ENCODE peak calls at places on chromosomes 2 and 18, in four cellular contexts. One of them, this sample, is unnamed.

GRCh38 chr2:86068098-86069047 is 37.3 kb downstream of the POLR1A start:
- DNase-seq in posterior cingulate gyrus: no peak
- DNase-seq in stomach: no peak
- DNase-seq in H9: peak
- DNase-seq in this sample: peak

GRCh38 chr2:140344842-140345241 is 1564.7 kb upstream of the NXPH2 start:
- DNase-seq in stomach: no peak
- DNase-seq in posterior cingulate gyrus: no peak
- DNase-seq in H9: no peak
- DNase-seq in this sample: no peak

GRCh38 chr18:24244698-24245097 is 105.8 kb downstream of the CABYR start:
- DNase-seq in stomach: no peak
- DNase-seq in H9: no peak
- DNase-seq in posterior cingulate gyrus: no peak
- DNase-seq in this sample: no peak

GRCh38 chr2:240325654-240326031 is 109.8 kb upstream of the GPC1 start:
- DNase-seq in stomach: no peak
- DNase-seq in posterior cingulate gyrus: peak
- DNase-seq in H9: no peak
- DNase-seq in this sample: no peak

GRCh38 chr2:226898925-226899324 is 63.1 kb downstream of the RHBDD1 start:
- DNase-seq in stomach: no peak
- DNase-seq in posterior cingulate gyrus: no peak
- DNase-seq in H9: no peak
- DNase-seq in this sample: no peak

GRCh38 chr2:10466801-10467200 is 18.7 kb upstream of the ODC1 start:
- DNase-seq in posterior cingulate gyrus: no peak
- DNase-seq in stomach: no peak
- DNase-seq in H9: no peak
- DNase-seq in this sample: no peak

GRCh38 chr2:113964436-113964835 is 74.5 kb downstream of the ACTR3 start:
- DNase-seq in stomach: no peak
- DNase-seq in posterior cingulate gyrus: no peak
- DNase-seq in H9: no peak
- DNase-seq in this sample: no peak

GRCh38 chr2:142588269-142588668 is 289.2 kb upstream of the KYNU start:
- DNase-seq in posterior cingulate gyrus: no peak
- DNase-seq in stomach: no peak
- DNase-seq in H9: no peak
- DNase-seq in this sample: no peak

GRCh38 chr2:223532161-223532560 is 70.0 kb downstream of the SCG2 start:
- DNase-seq in posterior cingulate gyrus: no peak
- DNase-seq in H9: no peak
- DNase-seq in stomach: no peak
- DNase-seq in this sample: no peak

GRCh38 chr2:204611764-204612163 is 66.5 kb downstream of the PARD3B start:
- DNase-seq in posterior cingulate gyrus: no peak
- DNase-seq in stomach: no peak
- DNase-seq in H9: no peak
- DNase-seq in this sample: no peak

GRCh38 chr2:216619411-216620393 is 13.5 kb upstream of the IGFBP2 start:
- DNase-seq in H9: peak
- DNase-seq in posterior cingulate gyrus: no peak
- DNase-seq in stomach: no peak
- DNase-seq in this sample: no peak

GRCh38 chr2:129178356-129178755 is 801.1 kb upstream of the RAB6C start:
- DNase-seq in H9: no peak
- DNase-seq in posterior cingulate gyrus: peak
- DNase-seq in stomach: no peak
- DNase-seq in this sample: no peak

GRCh38 chr2:63000801-63001200 is 49.8 kb upstream of the OTX1 start:
- DNase-seq in stomach: no peak
- DNase-seq in posterior cingulate gyrus: no peak
- DNase-seq in H9: no peak
- DNase-seq in this sample: no peak

GRCh38 chr2:236934166-236934565 is 151.5 kb upstream of the COPS8 start:
- DNase-seq in posterior cingulate gyrus: no peak
- DNase-seq in H9: no peak
- DNase-seq in stomach: peak
- DNase-seq in this sample: no peak

GRCh38 chr2:3480352-3481010 is 38.9 kb downstream of the ADI1 start:
- DNase-seq in posterior cingulate gyrus: no peak
- DNase-seq in stomach: peak
- DNase-seq in H9: no peak
- DNase-seq in this sample: no peak

GRCh38 chr2:47050021-47050760 is 104.9 kb downstream of the STPG4 start:
- DNase-seq in stomach: no peak
- DNase-seq in posterior cingulate gyrus: no peak
- DNase-seq in H9: no peak
- DNase-seq in this sample: no peak

GRCh38 chr2:38483773-38484501 is 106.9 kb upstream of the ATL2 start:
- DNase-seq in posterior cingulate gyrus: no peak
- DNase-seq in H9: no peak
- DNase-seq in stomach: no peak
- DNase-seq in this sample: no peak

GRCh38 chr2:101622633-101623521 is 74.6 kb upstream of the MAP4K4 start:
- DNase-seq in stomach: no peak
- DNase-seq in posterior cingulate gyrus: no peak
- DNase-seq in H9: no peak
- DNase-seq in this sample: no peak

GRCh38 chr2:24652265-24653232 is 140.6 kb downstream of the PTRHD1 start:
- DNase-seq in H9: no peak
- DNase-seq in stomach: no peak
- DNase-seq in posterior cingulate gyrus: no peak
- DNase-seq in this sample: no peak

This sample was measured in dorsolateral prefrontal cortex.